ENCODE peak calls at places on chromosomes 7 and 10, in seven cellular contexts. One of them, this sample, is unnamed.

GRCh38 chr10:24721254-24722106 is 2.2 kb downstream of the ARHGAP21 start:
- DNase-seq in pancreas: peak; percentile 14
- DNase-seq in GM20000: no peak
- DNase-seq in NCI-H345: no peak
- DNase-seq in NCI-H1048: no peak
- DNase-seq in NCI-H1417: peak; percentile 10
- DNase-seq in foreskin fibroblast: peak; percentile 55
- DNase-seq in this sample: no peak

GRCh38 chr10:16611037-16611436 is 89.4 kb upstream of the C1QL3 start:
- DNase-seq in NCI-H345: no peak
- DNase-seq in GM20000: no peak
- DNase-seq in foreskin fibroblast: no peak
- DNase-seq in pancreas: no peak
- DNase-seq in NCI-H1048: no peak
- DNase-seq in NCI-H1417: no peak
- DNase-seq in this sample: no peak

GRCh38 chr7:47254081-47255006 is 327.6 kb downstream of the TNS3 start:
- DNase-seq in NCI-H345: peak; percentile 66
- DNase-seq in pancreas: peak; percentile 78
- DNase-seq in foreskin fibroblast: peak; percentile 82
- DNase-seq in NCI-H1048: peak; percentile 22
- DNase-seq in GM20000: peak; percentile 90
- DNase-seq in NCI-H1417: peak; percentile 79
- DNase-seq in this sample: peak; percentile 50

GRCh38 chr10:35872666-35873065 is 230.6 kb upstream of the FZD8 start:
- DNase-seq in GM20000: no peak
- DNase-seq in NCI-H345: peak; percentile 68
- DNase-seq in pancreas: no peak
- DNase-seq in NCI-H1417: no peak
- DNase-seq in NCI-H1048: no peak
- DNase-seq in foreskin fibroblast: no peak
- DNase-seq in this sample: no peak

GRCh38 chr10:60648761-60649160 is 129.5 kb upstream of the CDK1 start:
- DNase-seq in pancreas: no peak
- DNase-seq in NCI-H345: no peak
- DNase-seq in foreskin fibroblast: no peak
- DNase-seq in GM20000: no peak
- DNase-seq in NCI-H1417: no peak
- DNase-seq in NCI-H1048: no peak
- DNase-seq in this sample: no peak

GRCh38 chr10:110864662-110865140 is 7.0 kb upstream of the PDCD4 start:
- DNase-seq in NCI-H1417: peak; percentile 2
- DNase-seq in GM20000: peak; percentile 59
- DNase-seq in NCI-H345: no peak
- DNase-seq in pancreas: no peak
- DNase-seq in foreskin fibroblast: no peak
- DNase-seq in NCI-H1048: no peak
- DNase-seq in this sample: peak; percentile 56

GRCh38 chr7:15687645-15688025 is 1.2 kb upstream of the MEOX2 start:
- DNase-seq in GM20000: no peak
- DNase-seq in NCI-H1417: no peak
- DNase-seq in foreskin fibroblast: peak; percentile 28
- DNase-seq in pancreas: no peak
- DNase-seq in NCI-H345: no peak
- DNase-seq in NCI-H1048: no peak
- DNase-seq in this sample: no peak

GRCh38 chr10:123858039-123858740 is 33.4 kb downstream of the CPXM2 start:
- DNase-seq in foreskin fibroblast: peak; percentile 58
- DNase-seq in pancreas: no peak
- DNase-seq in NCI-H345: no peak
- DNase-seq in GM20000: no peak
- DNase-seq in NCI-H1417: peak; percentile 12
- DNase-seq in NCI-H1048: no peak
- DNase-seq in this sample: peak; percentile 40

GRCh38 chr10:124943301-124944092 is 1.6 kb downstream of the ZRANB1 start:
- DNase-seq in NCI-H345: no peak
- DNase-seq in pancreas: no peak
- DNase-seq in GM20000: no peak
- DNase-seq in NCI-H1417: no peak
- DNase-seq in foreskin fibroblast: peak; percentile 78
- DNase-seq in NCI-H1048: no peak
- DNase-seq in this sample: no peak

GRCh38 chr7:85074-85945 is 107.1 kb upstream of the FAM20C start:
- DNase-seq in GM20000: no peak
- DNase-seq in NCI-H1048: no peak
- DNase-seq in foreskin fibroblast: peak; percentile 55
- DNase-seq in NCI-H1417: no peak
- DNase-seq in pancreas: no peak
- DNase-seq in NCI-H345: no peak
- DNase-seq in this sample: no peak

GRCh38 chr10:43938810-43939209 is 290.1 kb upstream of the ZNF32 start:
- DNase-seq in NCI-H1417: no peak
- DNase-seq in NCI-H345: no peak
- DNase-seq in NCI-H1048: no peak
- DNase-seq in pancreas: no peak
- DNase-seq in GM20000: no peak
- DNase-seq in foreskin fibroblast: no peak
- DNase-seq in this sample: no peak

GRCh38 chr10:58107506-58107905 is 160.2 kb downstream of the IPMK start:
- DNase-seq in foreskin fibroblast: peak; percentile 44
- DNase-seq in GM20000: no peak
- DNase-seq in NCI-H1417: no peak
- DNase-seq in pancreas: no peak
- DNase-seq in NCI-H1048: no peak
- DNase-seq in NCI-H345: no peak
- DNase-seq in this sample: no peak

GRCh38 chr10:66258693-66259092 is 667.1 kb upstream of the LRRTM3 start:
- DNase-seq in foreskin fibroblast: no peak
- DNase-seq in NCI-H1048: no peak
- DNase-seq in GM20000: no peak
- DNase-seq in NCI-H345: no peak
- DNase-seq in NCI-H1417: no peak
- DNase-seq in pancreas: no peak
- DNase-seq in this sample: no peak

GRCh38 chr7:115417662-115418061 is 495.8 kb downstream of the MDFIC start:
- DNase-seq in NCI-H345: no peak
- DNase-seq in GM20000: no peak
- DNase-seq in NCI-H1048: no peak
- DNase-seq in NCI-H1417: no peak
- DNase-seq in pancreas: no peak
- DNase-seq in foreskin fibroblast: no peak
- DNase-seq in this sample: no peak

GRCh38 chr7:130554481-130554880 is 62.6 kb downstream of the MEST start:
- DNase-seq in GM20000: no peak
- DNase-seq in pancreas: no peak
- DNase-seq in NCI-H345: no peak
- DNase-seq in foreskin fibroblast: no peak
- DNase-seq in NCI-H1048: no peak
- DNase-seq in NCI-H1417: no peak
- DNase-seq in this sample: no peak

GRCh38 chr7:99128076-99128950 is 15.6 kb downstream of the SMURF1 start:
- DNase-seq in NCI-H1417: no peak
- DNase-seq in foreskin fibroblast: peak; percentile 60
- DNase-seq in NCI-H1048: no peak
- DNase-seq in GM20000: no peak
- DNase-seq in pancreas: peak; percentile 64
- DNase-seq in NCI-H345: peak; percentile 70
- DNase-seq in this sample: peak; percentile 86

GRCh38 chr7:123323689-123324088 is 123.9 kb upstream of the SLC13A1 start:
- DNase-seq in foreskin fibroblast: no peak
- DNase-seq in pancreas: no peak
- DNase-seq in NCI-H1417: no peak
- DNase-seq in NCI-H1048: no peak
- DNase-seq in GM20000: no peak
- DNase-seq in NCI-H345: no peak
- DNase-seq in this sample: no peak

GRCh38 chr7:35906191-35906908 is 105.5 kb downstream of the SEPTIN7 start:
- DNase-seq in foreskin fibroblast: peak; percentile 85
- DNase-seq in GM20000: peak; percentile 54
- DNase-seq in NCI-H1417: peak; percentile 92
- DNase-seq in pancreas: peak; percentile 32
- DNase-seq in NCI-H345: peak; percentile 76
- DNase-seq in NCI-H1048: no peak
- DNase-seq in this sample: peak; percentile 64

GRCh38 chr10:71608863-71609768 is 110.5 kb downstream of the C10orf105 start:
- DNase-seq in NCI-H345: peak; percentile 60
- DNase-seq in NCI-H1048: peak; percentile 26
- DNase-seq in GM20000: peak; percentile 73
- DNase-seq in pancreas: peak; percentile 40
- DNase-seq in foreskin fibroblast: peak; percentile 80
- DNase-seq in NCI-H1417: peak; percentile 75
- DNase-seq in this sample: peak; percentile 34

GRCh38 chr7:142494021-142494420 is 236.2 kb upstream of the PRSS58 start:
- DNase-seq in NCI-H1417: no peak
- DNase-seq in foreskin fibroblast: peak; percentile 38
- DNase-seq in NCI-H345: no peak
- DNase-seq in NCI-H1048: no peak
- DNase-seq in GM20000: no peak
- DNase-seq in pancreas: no peak
- DNase-seq in this sample: no peak

GRCh38 chr10:104258209-104258608 is 3.5 kb downstream of the GSTO1 start:
- DNase-seq in foreskin fibroblast: no peak
- DNase-seq in NCI-H1417: no peak
- DNase-seq in GM20000: no peak
- DNase-seq in NCI-H345: no peak
- DNase-seq in pancreas: no peak
- DNase-seq in NCI-H1048: no peak
- DNase-seq in this sample: no peak

GRCh38 chr7:910441-910861 is 34.1 kb downstream of the GET4 start:
- DNase-seq in pancreas: no peak
- DNase-seq in GM20000: no peak
- DNase-seq in foreskin fibroblast: no peak
- DNase-seq in NCI-H345: no peak
- DNase-seq in NCI-H1417: no peak
- DNase-seq in NCI-H1048: peak; percentile 12
- DNase-seq in this sample: no peak

GRCh38 chr7:2116086-2116810 is 116.5 kb downstream of the MAD1L1 start:
- DNase-seq in GM20000: no peak
- DNase-seq in NCI-H345: peak; percentile 39
- DNase-seq in NCI-H1417: peak; percentile 61
- DNase-seq in pancreas: no peak
- DNase-seq in NCI-H1048: no peak
- DNase-seq in foreskin fibroblast: peak; percentile 57
- DNase-seq in this sample: no peak

GRCh38 chr7:46569117-46569433 is 648.0 kb upstream of the IGFBP3 start:
- DNase-seq in GM20000: no peak
- DNase-seq in NCI-H1417: no peak
- DNase-seq in foreskin fibroblast: peak; percentile 31
- DNase-seq in NCI-H345: no peak
- DNase-seq in NCI-H1048: no peak
- DNase-seq in pancreas: no peak
- DNase-seq in this sample: no peak

GRCh38 chr7:132614428-132615076 is 38.3 kb upstream of the PLXNA4 start:
- DNase-seq in NCI-H1048: no peak
- DNase-seq in NCI-H1417: peak; percentile 49
- DNase-seq in pancreas: no peak
- DNase-seq in GM20000: peak; percentile 44
- DNase-seq in foreskin fibroblast: peak; percentile 51
- DNase-seq in NCI-H345: no peak
- DNase-seq in this sample: no peak

GRCh38 chr7:124667312-124667711 is 98.3 kb downstream of the GPR37 start:
- DNase-seq in pancreas: no peak
- DNase-seq in GM20000: no peak
- DNase-seq in foreskin fibroblast: no peak
- DNase-seq in NCI-H345: no peak
- DNase-seq in NCI-H1048: no peak
- DNase-seq in NCI-H1417: no peak
- DNase-seq in this sample: peak; percentile 6

GRCh38 chr10:126013489-126014281 is 117.3 kb downstream of the FANK1 start:
- DNase-seq in NCI-H345: peak; percentile 3
- DNase-seq in NCI-H1048: no peak
- DNase-seq in pancreas: no peak
- DNase-seq in NCI-H1417: peak; percentile 11
- DNase-seq in foreskin fibroblast: peak; percentile 82
- DNase-seq in GM20000: peak; percentile 18
- DNase-seq in this sample: peak; percentile 45

GRCh38 chr10:11685787-11686218 is 56.4 kb upstream of the ECHDC3 start:
- DNase-seq in NCI-H1417: peak; percentile 23
- DNase-seq in foreskin fibroblast: no peak
- DNase-seq in NCI-H1048: no peak
- DNase-seq in pancreas: peak; percentile 24
- DNase-seq in NCI-H345: peak; percentile 80
- DNase-seq in GM20000: peak; percentile 47
- DNase-seq in this sample: no peak

GRCh38 chr7:73663033-73663432 is 4.6 kb upstream of the VPS37D start:
- DNase-seq in GM20000: no peak
- DNase-seq in NCI-H345: no peak
- DNase-seq in NCI-H1048: no peak
- DNase-seq in foreskin fibroblast: no peak
- DNase-seq in pancreas: no peak
- DNase-seq in NCI-H1417: no peak
- DNase-seq in this sample: no peak

This sample was measured in DMS153.